ENCODE peak calls at places on chromosomes 5 and 9, in four cellular contexts. W, E, J and Z are unnamed samples.

GRCh38 chr5:107772418-107773310 is 101.9 kb upstream of the EFNA5 start:
- DNase-seq in W (no peak), J (no peak), E (no peak), Z (no peak)

GRCh38 chr9:135135927-135136311 is 48.5 kb downstream of the OLFM1 start:
- DNase-seq in J (no peak), W (no peak), E (no peak), Z (no peak)

GRCh38 chr5:67659288-67659687 is 462.7 kb upstream of the CD180 start:
- DNase-seq in J (no peak), E (no peak), W (no peak), Z (no peak)

GRCh38 chr5:180069589-180070247 is 1.8 kb downstream of the RNF130 start:
- DNase-seq in E (peak; percentile 35), W (no peak), J (no peak), Z (no peak)

GRCh38 chr5:72280655-72281069 is 39.4 kb downstream of the MRPS27 start:
- DNase-seq in E (no peak), J (no peak), W (no peak), Z (no peak)

GRCh38 chr5:16918891-16919671 is 17.0 kb downstream of the MYO10 start:
- DNase-seq in E (no peak), W (no peak), J (no peak), Z (no peak)

GRCh38 chr9:107784235-107784958 is 294.8 kb upstream of the KLF4 start:
- DNase-seq in E (no peak), J (peak; percentile 72), W (peak; percentile 80), Z (no peak)

GRCh38 chr9:81588148-81588874 is 101.0 kb downstream of the TLE1 start:
- DNase-seq in W (no peak), J (peak; percentile 74), E (peak; percentile 44), Z (peak; percentile 81)

GRCh38 chr9:91193658-91194391 is 167.9 kb downstream of the AUH start:
- DNase-seq in J (peak; percentile 94), W (peak; percentile 95), E (peak; percentile 91), Z (peak; percentile 89)

GRCh38 chr9:93599571-93600403 is 23.4 kb downstream of the PHF2 start:
- DNase-seq in E (no peak), J (no peak), W (peak; percentile 70), Z (no peak)

GRCh38 chr5:64165500-64166200 is at the start of gene RNF180:
- DNase-seq in E (peak; percentile 24), W (peak; percentile 79), J (peak; percentile 69), Z (peak; percentile 92)

GRCh38 chr9:27505744-27506161 is 18.3 kb upstream of the IFNK start:
- DNase-seq in W (no peak), E (no peak), J (no peak), Z (no peak)

GRCh38 chr9:23380821-23381220 is 445.2 kb downstream of the ELAVL2 start:
- DNase-seq in W (no peak), J (no peak), E (no peak), Z (no peak)

GRCh38 chr9:13661014-13661413 is 381.5 kb upstream of the MPDZ start:
- DNase-seq in J (no peak), W (no peak), E (no peak), Z (no peak)

GRCh38 chr5:32332971-32333370 is 20.2 kb upstream of the MTMR12 start:
- DNase-seq in W (no peak), E (peak; percentile 41), J (no peak), Z (no peak)

GRCh38 chr9:109716631-109717030 is 63.4 kb upstream of the PALM2AKAP2 start:
- DNase-seq in E (no peak), W (no peak), J (no peak), Z (no peak)

GRCh38 chr9:70481471-70481870 is 67.0 kb upstream of the KLF9 start:
- DNase-seq in J (no peak), W (no peak), E (no peak), Z (no peak)

GRCh38 chr9:32579706-32580331 is 6.9 kb upstream of the NDUFB6 start:
- DNase-seq in J (peak; percentile 77), W (no peak), E (peak; percentile 74), Z (peak; percentile 70)

GRCh38 chr5:51397996-51398395 is 14.7 kb downstream of the ISL1 start:
- DNase-seq in W (no peak), J (no peak), E (no peak), Z (no peak)

GRCh38 chr5:51396797-51397196 is 13.5 kb downstream of the ISL1 start:
- DNase-seq in E (no peak), J (no peak), W (no peak), Z (no peak)

GRCh38 chr5:51399636-51399993 is 16.4 kb downstream of the ISL1 start:
- DNase-seq in E (no peak), J (no peak), W (no peak), Z (no peak)

GRCh38 chr5:51395666-51396356 is 12.6 kb downstream of the ISL1 start:
- DNase-seq in J (no peak), E (no peak), W (no peak), Z (no peak)

GRCh38 chr5:51398875-51399635 is 15.8 kb downstream of the ISL1 start:
- DNase-seq in E (no peak), W (no peak), J (no peak), Z (peak; percentile 70)
- TF ChIP-seq CTCF in E (no peak), W (no peak), J (no peak), Z (no peak)

GRCh38 chr5:176673651-176674583 is 26.6 kb downstream of the TSPAN17 start:
- DNase-seq in W (no peak), E (no peak), J (no peak), Z (no peak)

GRCh38 chr5:176676361-176676824 is 29.1 kb downstream of the TSPAN17 start:
- DNase-seq in E (no peak), W (no peak), J (no peak), Z (no peak)

GRCh38 chr5:176674799-176675198 is 27.5 kb downstream of the TSPAN17 start:
- DNase-seq in J (no peak), W (no peak), E (no peak), Z (no peak)

GRCh38 chr5:176677209-176677931 is 30.1 kb downstream of the TSPAN17 start:
- DNase-seq in E (no peak), W (no peak), J (no peak), Z (no peak)

GRCh38 chr5:176675676-176676360 is 28.5 kb downstream of the TSPAN17 start:
- DNase-seq in J (no peak), W (no peak), E (no peak), Z (no peak)
- H3K4me1 ChIP-seq in J (peaks cover 4% of the 10 kb centered on the region), W (peaks cover 13% of the 10 kb centered on the region), E (no peaks in the 10 kb centered on the region), Z (peaks cover 9% of the 10 kb centered on the region)

DNA sequence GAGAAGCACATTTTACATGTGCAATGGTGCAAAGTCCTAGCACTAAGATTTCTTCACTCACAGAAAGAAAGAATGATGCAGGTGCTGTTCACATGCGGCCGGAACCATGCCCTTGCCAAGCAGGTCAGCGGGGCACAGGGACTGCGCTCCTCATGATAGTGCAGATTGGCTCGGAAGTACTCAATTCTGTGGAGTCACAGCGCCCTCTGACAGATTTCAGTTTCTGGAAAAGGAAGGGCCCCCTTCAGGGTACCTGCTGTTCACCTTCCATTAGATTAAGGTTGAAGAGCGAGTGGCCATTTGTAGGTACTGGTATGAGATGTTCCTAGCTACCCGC is 75.7 kb downstream of the TMC1 start:
- DNase-seq in E (no peak), J (no peak), W (no peak), Z (no peak)
- TF ChIP-seq POLR2AphosphoS5 in E (no peak), J (no peak), W (no peak), Z (no peak)

GRCh38 chr5:8884029-8884428 is 661.8 kb downstream of the SEMA5A start:
- DNase-seq in J (no peak), W (no peak), E (no peak), Z (no peak)
- TF ChIP-seq CTCF in J (no peak), W (no peak), E (no peak), Z (no peak)

GRCh38 chr5:14397717-14398116 is 183.9 kb upstream of the OTULINL start:
- DNase-seq in W (no peak), J (no peak), E (no peak), Z (no peak)
- H3K4me1 ChIP-seq in W (peaks cover 9% of the 10 kb centered on the region), J (peaks cover 17% of the 10 kb centered on the region), E (no peaks in the 10 kb centered on the region), Z (peaks cover 6% of the 10 kb centered on the region)

DNA sequence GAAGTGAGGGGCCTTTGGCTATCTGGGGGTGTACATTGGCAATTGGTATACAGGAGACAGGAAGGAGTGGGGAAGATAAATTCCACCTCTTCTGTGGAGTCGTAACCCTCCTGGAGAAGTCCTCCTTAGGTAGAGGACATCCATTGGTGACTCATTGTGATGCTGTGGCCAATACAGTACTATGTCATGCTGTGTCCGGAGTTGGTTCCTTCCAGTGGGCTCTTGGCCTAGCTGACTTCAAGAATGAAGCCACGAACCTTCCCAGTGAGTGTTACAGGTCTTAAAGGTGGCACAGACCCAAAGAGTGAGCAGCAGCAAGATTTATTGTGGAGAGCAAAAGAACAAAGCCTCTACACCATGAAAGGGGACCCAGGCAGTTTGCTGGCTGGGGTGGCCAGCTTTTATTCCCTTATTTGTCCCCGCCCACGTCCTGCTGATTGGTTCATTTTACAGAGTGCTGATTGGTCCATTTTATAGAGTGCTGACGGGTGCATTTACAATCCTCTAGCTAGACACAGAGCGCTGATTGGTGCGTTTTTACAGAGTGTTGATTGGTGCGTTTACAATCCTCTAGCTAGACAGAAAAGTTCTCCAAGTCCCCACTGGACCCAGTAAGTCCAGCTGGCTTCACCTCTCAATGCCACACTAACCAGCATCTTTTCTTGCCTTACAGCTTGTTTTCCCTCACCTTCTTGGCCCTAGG is 37.3 kb upstream of the FBP1 start:
- DNase-seq in J (no peak), E (no peak), W (no peak), Z (no peak)
- TF ChIP-seq POLR2AphosphoS5 in J (no peak), E (no peak), W (no peak), Z (no peak)